ENCODE peak calls at places on chromosomes 12 and 14, in seven cellular contexts. A, V, I, S, P, Z and L are unnamed samples.

GRCh38 chr14:75234173-75234855 is 44.3 kb upstream of the FOS start:
- DNase-seq in A (peak; percentile 90), V (peak; percentile 94), I (no peak), S (peak; percentile 78), P (peak; percentile 91), Z (no peak), L (no peak)

GRCh38 chr12:54412786-54413185 is 6.3 kb downstream of the ITGA5 start:
- DNase-seq in A (no peak), V (no peak), I (no peak), S (no peak), P (no peak), Z (no peak), L (no peak)

GRCh38 chr14:73524493-73524892 is 12.4 kb upstream of the ACOT1 start:
- DNase-seq in A (no peak), V (no peak), I (no peak), S (no peak), P (no peak), Z (no peak), L (no peak)

GRCh38 chr14:54689928-54690327 is 123.0 kb downstream of the SAMD4A start:
- DNase-seq in A (no peak), V (no peak), I (no peak), S (no peak), P (no peak), Z (no peak), L (no peak)

GRCh38 chr12:83322816-83323215 is 636.1 kb downstream of the TMTC2 start:
- DNase-seq in A (no peak), V (no peak), I (no peak), S (no peak), P (no peak), Z (no peak), L (no peak)

GRCh38 chr14:74532246-74532645 is 38.7 kb downstream of the ISCA2 start:
- DNase-seq in A (no peak), V (no peak), I (no peak), S (no peak), P (no peak), Z (no peak), L (no peak)

GRCh38 chr14:68787235-68787727 is 5.6 kb downstream of the ZFP36L1 start:
- DNase-seq in A (no peak), V (peak; percentile 40), I (no peak), S (peak; percentile 73), P (no peak), Z (peak; percentile 92), L (no peak)

GRCh38 chr12:110619534-110619953 is 5.6 kb downstream of the TCTN1 start:
- DNase-seq in A (peak; percentile 29), V (no peak), I (no peak), S (no peak), P (no peak), Z (no peak), L (no peak)

GRCh38 chr12:130420071-130420470 is 82.4 kb downstream of the PIWIL1 start:
- DNase-seq in A (no peak), V (no peak), I (no peak), S (no peak), P (no peak), Z (no peak), L (no peak)

GRCh38 chr12:54300732-54301427 is at the start of gene NFE2:
- DNase-seq in A (peak; percentile 77), V (peak; percentile 70), I (peak; percentile 61), S (peak; percentile 69), P (peak; percentile 52), Z (no peak), L (no peak)

GRCh38 chr12:103308396-103308795 is 187.4 kb downstream of the C12orf42 start:
- DNase-seq in A (no peak), V (no peak), I (no peak), S (no peak), P (no peak), Z (no peak), L (no peak)

GRCh38 chr12:114853003-114853529 is 169.1 kb upstream of the TBX3 start:
- DNase-seq in A (peak; percentile 52), V (no peak), I (no peak), S (no peak), P (peak; percentile 14), Z (no peak), L (no peak)

GRCh38 chr14:52272375-52272774 is 4.9 kb downstream of the PTGDR start:
- DNase-seq in A (peak; percentile 40), V (peak; percentile 14), I (no peak), S (no peak), P (peak; percentile 73), Z (no peak), L (no peak)

GRCh38 chr12:53948650-53949593 is 5.8 kb upstream of the HOXC12 start:
- DNase-seq in A (no peak), V (no peak), I (no peak), S (no peak), P (no peak), Z (no peak), L (no peak)

GRCh38 chr14:65331652-65332051 is 80.9 kb upstream of the FUT8 start:
- DNase-seq in A (no peak), V (no peak), I (no peak), S (no peak), P (no peak), Z (no peak), L (no peak)

GRCh38 chr14:50954811-50955372 is 10.6 kb upstream of the PYGL start:
- DNase-seq in A (peak; percentile 79), V (peak; percentile 75), I (no peak), S (no peak), P (peak; percentile 86), Z (no peak), L (no peak)

GRCh38 chr14:103296007-103296406 is 38.0 kb upstream of the EIF5 start:
- DNase-seq in A (peak; percentile 75), V (peak; percentile 28), I (no peak), S (no peak), P (peak; percentile 69), Z (no peak), L (peak; percentile 58)

GRCh38 chr14:98958048-98959031 is 313.7 kb downstream of the BCL11B start:
- DNase-seq in A (no peak), V (no peak), I (no peak), S (no peak), P (no peak), Z (peak; percentile 70), L (no peak)

GRCh38 chr14:68753696-68754095 is 39.2 kb downstream of the ZFP36L1 start:
- DNase-seq in A (peak; percentile 24), V (no peak), I (no peak), S (no peak), P (peak; percentile 59), Z (no peak), L (no peak)

GRCh38 chr12:12282761-12283160 is 15.9 kb upstream of the LRP6 start:
- DNase-seq in A (peak; percentile 85), V (peak; percentile 75), I (no peak), S (no peak), P (peak; percentile 71), Z (no peak), L (peak; percentile 42)

GRCh38 chr12:54891717-54892478 is 37.6 kb downstream of the MUCL1 start:
- DNase-seq in A (no peak), V (peak; percentile 13), I (no peak), S (no peak), P (no peak), Z (no peak), L (no peak)

GRCh38 chr12:45458854-45459807 is 243.2 kb downstream of the ANO6 start:
- DNase-seq in A (peak; percentile 13), V (peak; percentile 53), I (no peak), S (no peak), P (peak; percentile 92), Z (no peak), L (no peak)

DNA sequence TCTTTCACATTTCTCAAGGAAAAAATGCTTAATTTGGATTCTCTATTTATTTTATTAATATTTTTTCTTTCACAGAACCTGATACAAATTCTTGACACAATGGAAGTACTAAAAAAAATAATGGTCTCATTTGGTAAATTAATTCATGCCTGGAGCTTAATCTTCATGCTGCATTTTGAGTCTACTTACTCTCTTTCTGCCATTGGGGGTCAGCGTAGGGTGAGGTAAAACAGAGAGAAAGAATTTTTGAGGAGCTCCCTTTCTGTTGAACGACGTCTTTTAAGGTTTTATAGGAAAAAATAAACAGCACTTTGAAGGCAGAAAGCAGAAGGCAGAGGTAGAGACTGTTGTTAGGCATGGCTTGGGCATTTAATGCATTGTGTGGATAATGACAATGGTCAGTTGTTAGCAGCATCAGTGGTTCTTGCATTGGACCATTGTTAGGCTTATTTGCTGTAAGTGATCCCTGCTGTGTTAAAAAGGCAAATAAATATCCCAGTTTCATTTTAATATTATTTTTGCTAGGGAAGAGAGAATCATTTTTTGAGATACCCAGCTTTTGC is 557.2 kb upstream of the STXBP6 start:
- DNase-seq in A (no peak), V (no peak), I (no peak), S (no peak), P (no peak), Z (no peak), L (no peak)
- H3K4me3 ChIP-seq in A (no peak overlapping the region), V (no peak overlapping the region), I (no peak overlapping the region), S (no peak overlapping the region), P (no peak overlapping the region), Z (no peak overlapping the region), L (no peak overlapping the region)

DNA sequence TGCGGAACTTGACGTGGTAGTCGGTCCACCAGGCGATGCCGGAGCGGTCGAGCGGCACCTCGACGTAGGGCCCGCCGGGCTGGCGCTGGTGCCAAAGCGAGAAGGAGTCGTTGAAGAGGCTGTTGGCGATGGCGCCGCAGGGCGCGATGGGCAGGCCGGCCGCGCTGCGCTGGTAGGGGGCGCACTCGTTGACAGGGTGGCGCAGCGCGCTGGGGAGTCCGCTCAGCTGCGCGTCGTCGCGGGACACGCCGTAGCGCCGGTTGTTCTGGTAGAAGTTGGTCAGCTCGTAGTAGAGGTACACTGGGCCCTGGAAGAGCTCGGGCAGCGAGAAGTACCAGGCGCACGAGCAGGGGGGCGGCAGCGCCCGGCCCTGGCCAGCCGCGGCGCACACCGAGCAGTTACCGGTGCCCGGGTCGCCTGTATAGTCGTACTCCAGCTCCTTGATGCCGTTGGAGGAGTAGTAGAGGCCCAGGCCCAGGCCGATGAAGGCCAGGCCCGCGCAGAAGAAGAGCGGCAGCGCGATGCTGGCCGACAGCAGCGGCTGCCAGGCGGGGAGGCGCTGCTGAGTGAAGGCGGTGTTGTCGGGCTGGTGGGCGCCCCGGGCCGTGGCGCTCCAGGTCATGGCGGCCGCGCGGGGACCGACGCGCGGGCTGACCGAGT is 482 bp downstream of the TMEM30B start:
- DNase-seq in A (peak; percentile 34), V (peak; percentile 38), I (peak; percentile 23), S (peak; percentile 88), P (peak; percentile 29), Z (no peak), L (no peak)
- H3K4me3 ChIP-seq in A (peak overlapping the region; percentile 22), V (peak overlapping the region; percentile 34), I (peak overlapping the region; percentile 70), S (peak overlapping the region; percentile 57), P (peak overlapping the region; percentile 30), Z (peak overlapping the region; percentile 55), L (peak overlapping the region; percentile 51)

DNA sequence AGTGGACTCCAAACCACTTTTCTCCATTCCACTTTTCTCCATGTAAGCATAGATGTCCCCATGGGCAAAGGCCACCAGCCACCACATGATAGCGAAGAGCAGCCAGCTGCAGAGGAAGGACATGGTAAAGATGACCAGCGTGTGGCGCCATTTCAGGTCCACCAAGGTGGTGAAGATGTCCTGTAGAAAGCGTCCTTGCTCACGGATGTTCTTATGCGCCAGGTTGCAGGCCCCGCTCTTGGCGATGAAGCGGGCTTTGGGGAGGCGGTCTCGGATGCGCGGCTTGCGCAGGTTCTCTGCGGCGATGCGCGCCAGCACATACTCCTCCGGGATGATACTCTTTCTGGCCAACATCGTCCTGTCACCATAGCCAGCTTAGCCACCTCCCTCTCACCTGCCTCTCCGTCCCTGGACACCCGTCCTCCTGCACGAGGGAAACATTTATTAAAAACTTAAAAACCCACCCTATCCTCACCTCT is 1.2 kb downstream of the KCNJ8 start:
- DNase-seq in A (peak; percentile 23), V (no peak), I (peak; percentile 89), S (peak; percentile 79), P (peak; percentile 63), Z (no peak), L (no peak)
- H3K4me3 ChIP-seq in A (no peak overlapping the region), V (peak overlapping the region; percentile 51), I (no peak overlapping the region), S (peak overlapping the region; percentile 97), P (peak overlapping the region; percentile 59), Z (peak overlapping the region; percentile 63), L (no peak overlapping the region)

GRCh38 chr12:75208851-75209781 is 523 bp downstream of the KCNC2 start:
- DNase-seq in A (peak; percentile 18), V (peak; percentile 51), I (peak; percentile 74), S (peak; percentile 29), P (peak; percentile 35), Z (no peak), L (no peak)
- H3K4me3 ChIP-seq in A (no peak overlapping the region), V (peak overlapping the region; percentile 20), I (peak overlapping the region; percentile 46), S (no peak overlapping the region), P (no peak overlapping the region), Z (no peak overlapping the region), L (peak overlapping the region; percentile 5)